ENCODE peak calls at places on chromosomes 4 and X, in six cellular contexts. P is A549; T is B cell; G is progenitor cell of endocrine pancreas; W is CD8-positive, alpha-beta T cell; F is GM10248. O is an unnamed sample.

GRCh38 chr4:174717788-174718187 is 111.3 kb downstream of the GLRA3 start:
- DNase-seq in P (no peak), T (no peak), G (no peak), W (no peak), F (no peak), O (no peak)

GRCh38 chrX:110133735-110134370 is 130.9 kb downstream of the TMEM164 start:
- DNase-seq in P (no peak), T (no peak), G (no peak), W (no peak), F (peak), O (no peak)

GRCh38 chrX:40484408-40485091 is 96.2 kb upstream of the ATP6AP2 start:
- DNase-seq in P (no peak), T (no peak), G (no peak), W (no peak), F (no peak), O (no peak)

GRCh38 chrX:21932277-21932996 is 8.1 kb upstream of the SMS start:
- DNase-seq in P (peak), T (no peak), G (no peak), W (no peak), F (no peak), O (no peak)

GRCh38 chrX:133250184-133251080 is 32.3 kb upstream of the TFDP3 start:
- DNase-seq in P (no peak), T (no peak), G (no peak), W (no peak), F (no peak), O (no peak)

GRCh38 chr4:46124773-46125172 is 919 bp upstream of the GABRG1 start:
- DNase-seq in P (no peak), T (no peak), G (no peak), W (no peak), F (no peak), O (no peak)

GRCh38 chr4:120071192-120071795 is 4.6 kb upstream of the MAD2L1 start:
- DNase-seq in P (peak), T (peak), G (no peak), W (no peak), F (peak), O (peak)

GRCh38 chr4:4859799-4860380 is 425 bp downstream of the MSX1 start:
- DNase-seq in P (no peak), T (peak), G (no peak), W (no peak), F (no peak), O (no peak)

GRCh38 chr4:19944251-19944650 is 307.5 kb upstream of the SLIT2 start:
- DNase-seq in P (no peak), T (no peak), G (no peak), W (no peak), F (no peak), O (no peak)

GRCh38 chr4:185772391-185773093 is 39.5 kb downstream of the SORBS2 start:
- DNase-seq in P (no peak), T (no peak), G (no peak), W (no peak), F (no peak), O (no peak)

GRCh38 chr4:176794151-176794550 is 1.4 kb upstream of the VEGFC start:
- DNase-seq in P (peak), T (no peak), G (no peak), W (no peak), F (no peak), O (peak)

GRCh38 chr4:176791591-176792347 is 953 bp downstream of the VEGFC start:
- DNase-seq in P (peak), T (no peak), G (peak), W (no peak), F (peak), O (no peak)

GRCh38 chr4:176793060-176793605 is 411 bp upstream of the VEGFC start:
- DNase-seq in P (no peak), T (peak), G (no peak), W (no peak), F (no peak), O (no peak)

GRCh38 chr4:176790398-176790797 is 2.3 kb downstream of the VEGFC start:
- DNase-seq in P (no peak), T (no peak), G (no peak), W (no peak), F (no peak), O (no peak)

DNA sequence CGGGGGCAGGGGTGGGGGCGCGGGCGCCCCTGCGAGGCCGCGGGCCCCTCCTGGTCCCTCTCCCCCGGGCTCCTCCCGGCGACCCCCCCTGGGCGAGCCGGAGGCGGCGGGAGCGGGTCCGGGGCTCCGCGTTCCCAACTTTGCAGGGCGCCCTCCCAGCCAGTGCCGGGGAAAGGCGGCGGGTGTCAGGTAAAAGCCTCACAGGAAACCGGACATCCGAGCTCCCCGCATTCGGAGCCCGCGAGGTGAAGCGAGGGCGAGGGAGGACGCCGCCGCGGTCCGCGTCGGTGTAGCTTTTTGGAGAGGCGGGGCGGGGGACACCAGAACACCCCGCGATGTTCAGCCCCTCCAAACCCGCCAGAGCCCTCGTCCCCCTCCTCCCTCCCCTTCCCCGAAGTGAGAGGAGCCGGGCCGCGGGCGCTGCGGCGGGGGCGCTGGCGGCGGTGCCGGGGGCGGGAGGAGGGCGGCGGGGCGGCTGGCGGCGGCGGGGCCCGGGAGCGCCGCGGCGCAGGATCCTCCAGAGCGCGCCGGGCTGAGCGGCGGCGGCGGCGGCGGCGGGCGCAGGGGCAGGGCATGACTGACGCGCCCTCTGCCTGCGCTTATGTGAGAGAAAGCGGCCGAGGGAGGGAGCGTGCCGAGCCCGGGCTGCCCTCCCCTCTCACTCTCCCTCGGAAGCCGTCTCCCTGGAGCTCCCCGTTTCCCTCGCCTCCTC is at the start of gene VEGFC:
- DNase-seq in P (peak), T (peak), G (peak), W (no peak), F (peak), O (no peak)
- TF ChIP-seq CTCF in P (no peak), T (no peak), G (peak), W (no peak), F (peak), O (no peak)

GRCh38 chrX:13898084-13898483 is 81.2 kb upstream of the GPM6B start:
- DNase-seq in P (peak), T (no peak), G (no peak), W (no peak), F (peak), O (peak)
- TF ChIP-seq CTCF in P (no peak), T (no peak), G (no peak), W (no peak), F (peak), O (no peak)

GRCh38 chr4:138770818-138771217 is 244.8 kb upstream of the NOCT start:
- DNase-seq in P (no peak), T (no peak), G (no peak), W (no peak), F (no peak), O (no peak)

GRCh38 chr4:138775485-138775884 is 240.1 kb upstream of the NOCT start:
- DNase-seq in P (no peak), T (no peak), G (no peak), W (no peak), F (no peak), O (no peak)

GRCh38 chr4:138773321-138773720 is 242.3 kb upstream of the NOCT start:
- DNase-seq in P (no peak), T (no peak), G (no peak), W (no peak), F (no peak), O (no peak)

GRCh38 chr4:138772366-138772765 is 243.2 kb upstream of the NOCT start:
- DNase-seq in P (no peak), T (no peak), G (no peak), W (no peak), F (no peak), O (no peak)

GRCh38 chr4:138775890-138776289 is 239.7 kb upstream of the NOCT start:
- DNase-seq in P (no peak), T (no peak), G (no peak), W (no peak), F (peak), O (no peak)
- TF ChIP-seq CTCF in P (no peak), T (no peak), G (no peak), W (no peak), F (no peak), O (no peak)

GRCh38 chrX:54439967-54440871 is at the start of gene TSR2:
- DNase-seq in P (peak), T (peak), G (peak), W (peak), F (peak), O (peak)
- TF ChIP-seq CTCF in P (no peak), T (no peak), G (peak), W (no peak), F (peak), O (no peak)

DNA sequence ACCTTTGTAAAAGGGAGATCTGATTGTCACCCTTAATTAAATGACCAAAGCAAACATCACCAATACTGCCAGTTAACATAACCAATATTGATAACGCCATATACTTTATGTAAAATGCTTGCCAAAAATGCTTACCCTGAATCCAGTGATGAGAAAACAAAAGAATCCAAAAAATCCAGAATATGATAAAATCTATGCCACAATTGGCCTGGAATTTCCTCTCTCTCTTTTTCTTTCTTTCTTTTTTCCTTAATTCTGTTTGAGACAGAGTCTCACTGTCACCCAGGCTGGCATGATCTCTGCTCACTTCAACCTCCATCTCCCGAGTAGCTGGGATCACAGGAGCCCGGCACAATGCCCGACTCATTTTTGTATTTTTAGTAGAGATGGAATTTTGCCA is 9.8 kb upstream of the SLC7A11 start:
- DNase-seq in P (no peak), T (no peak), G (no peak), W (no peak), F (no peak), O (no peak)
- TF ChIP-seq CTCF in P (no peak), T (no peak), G (no peak), W (no peak), F (no peak), O (no peak)

DNA sequence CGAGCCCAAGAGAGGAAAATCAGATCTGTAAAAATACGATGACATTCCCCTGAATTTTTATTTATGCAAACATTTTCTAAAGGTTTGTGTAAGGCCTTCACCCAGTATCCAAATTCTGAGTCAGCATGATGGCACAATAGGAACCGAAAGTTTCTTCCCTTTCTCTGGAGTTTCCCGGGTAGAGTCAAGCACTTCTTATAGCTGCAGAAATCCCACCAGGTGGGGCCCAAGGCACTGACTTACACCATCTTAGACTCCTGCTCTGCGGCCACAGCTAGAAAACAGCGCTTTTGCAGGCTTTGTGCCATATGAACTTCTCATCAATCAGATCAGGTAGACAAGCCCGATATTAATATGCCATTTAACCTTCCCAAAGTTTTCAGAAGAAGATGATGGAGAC is 13.4 kb downstream of the LEF1 start:
- DNase-seq in P (no peak), T (no peak), G (no peak), W (no peak), F (no peak), O (no peak)
- TF ChIP-seq CTCF in P (no peak), T (no peak), G (no peak), W (peak), F (no peak), O (no peak)

DNA sequence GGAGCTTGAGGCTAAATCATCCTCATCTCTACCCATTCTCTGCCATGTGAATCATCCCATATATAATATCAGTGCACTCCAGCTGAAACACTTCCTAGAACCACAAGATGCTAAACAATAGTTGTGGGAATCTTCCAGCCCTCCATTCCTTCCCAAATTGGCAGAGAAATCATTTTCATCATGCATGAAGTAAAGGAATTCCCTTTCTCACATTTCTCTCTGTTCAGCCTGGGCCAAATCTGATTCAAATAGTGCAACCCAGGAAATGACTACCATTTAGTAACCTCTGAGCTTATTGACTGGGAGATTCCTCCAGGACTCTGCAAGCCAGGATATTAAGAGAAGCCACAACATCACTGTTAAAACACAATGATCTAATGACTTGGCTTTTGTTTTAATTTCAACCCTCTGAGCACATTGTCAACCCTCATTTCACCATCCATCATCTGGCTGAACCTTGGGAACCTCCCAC is 133.7 kb downstream of the TET2 start:
- DNase-seq in P (no peak), T (no peak), G (no peak), W (no peak), F (no peak), O (peak)
- TF ChIP-seq CTCF in P (no peak), T (no peak), G (no peak), W (no peak), F (no peak), O (no peak)

DNA sequence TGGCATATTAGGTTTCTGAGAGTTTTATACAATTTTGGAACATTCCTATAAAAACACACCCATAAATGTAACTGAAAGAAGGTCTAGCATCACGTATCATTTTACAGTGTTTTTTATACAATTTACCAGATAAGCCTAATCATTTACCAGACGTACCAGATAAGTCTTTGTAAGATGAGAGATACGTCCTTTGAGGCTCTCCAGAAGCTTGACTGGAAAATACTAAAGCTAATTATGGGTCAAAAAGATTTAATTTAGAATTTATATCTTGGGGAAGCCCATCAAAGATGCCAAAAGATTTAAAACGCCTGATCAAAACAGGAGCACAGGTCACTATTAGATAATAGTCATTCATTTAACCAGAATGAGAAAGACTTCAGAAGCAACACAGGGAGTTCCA is 55.0 kb downstream of the RGS12 start:
- DNase-seq in P (no peak), T (no peak), G (no peak), W (no peak), F (no peak), O (no peak)
- TF ChIP-seq CTCF in P (no peak), T (no peak), G (no peak), W (no peak), F (no peak), O (no peak)

O was measured in HFF-Myc.